ENCODE peak calls at places on chromosomes 1 and 21, in four cellular contexts. V is right atrium auricular region, L is psoas muscle, E is left lung. W is an unnamed sample. For H3K4me1, the result is how much of the 10 kb centered on the place peaks cover.

GRCh38 chr1:204321665-204322064 is 38.1 kb downstream of the PLEKHA6 start:
- DNase-seq in V (no peak), L (no peak), E (no peak), W (no peak)

GRCh38 chr1:151577173-151577572 is 34.7 kb upstream of the SNX27 start:
- DNase-seq in V (no peak), L (no peak), E (no peak), W (no peak)

GRCh38 chr1:200445213-200445612 is 35.4 kb upstream of the ZNF281 start:
- DNase-seq in V (no peak), L (no peak), E (no peak), W (no peak)

GRCh38 chr1:190436615-190437014 is 41.0 kb downstream of the BRINP3 start:
- DNase-seq in V (no peak), L (no peak), E (no peak), W (no peak)

GRCh38 chr1:51224255-51224654 is 11.8 kb upstream of the RNF11 start:
- DNase-seq in V (no peak), L (no peak), E (no peak), W (no peak)

GRCh38 chr1:56330400-56331026 is 248.8 kb downstream of the PLPP3 start:
- DNase-seq in V (no peak), L (no peak), E (no peak), W (no peak)

GRCh38 chr1:60972841-60973364 is 109.5 kb upstream of the NFIA start:
- DNase-seq in V (no peak), L (no peak), E (no peak), W (no peak)

GRCh38 chr21:32889596-32889995 is 118.0 kb upstream of the PAXBP1 start:
- DNase-seq in V (no peak), L (no peak), E (no peak), W (no peak)

GRCh38 chr1:26544156-26544555 is 14.6 kb downstream of the RPS6KA1 start:
- DNase-seq in V (no peak), L (no peak), E (no peak), W (no peak)

GRCh38 chr1:184270556-184270955 is 116.3 kb upstream of the C1orf21 start:
- DNase-seq in V (no peak), L (no peak), E (no peak), W (no peak)

GRCh38 chr1:217462159-217462558 is 168.7 kb downstream of the GPATCH2 start:
- DNase-seq in V (no peak), L (no peak), E (no peak), W (no peak)

GRCh38 chr1:169105434-169106094 is 926 bp upstream of the ATP1B1 start:
- DNase-seq in V (no peak), L (peak), E (peak), W (peak)

GRCh38 chr1:234780531-234781162 is 170.7 kb upstream of the IRF2BP2 start:
- DNase-seq in V (peak), L (peak), E (no peak), W (no peak)

GRCh38 chr1:161723459-161724149 is 2.3 kb downstream of the FCRLB start:
- DNase-seq in V (no peak), L (no peak), E (no peak), W (no peak)

GRCh38 chr1:36653850-36654249 is 171.1 kb upstream of the CSF3R start:
- DNase-seq in V (no peak), L (peak), E (no peak), W (no peak)

GRCh38 chr1:157407367-157407766 is 144.9 kb downstream of the FCRL5 start:
- DNase-seq in V (no peak), L (no peak), E (no peak), W (no peak)

GRCh38 chr1:6180215-6180577 is at the start of gene CHD5:
- DNase-seq in V (no peak), L (no peak), E (no peak), W (no peak)

GRCh38 chr1:224223819-224224714 is 41.0 kb downstream of the DEGS1 start:
- DNase-seq in V (no peak), L (no peak), E (no peak), W (no peak)

GRCh38 chr1:203462878-203463277 is 12.7 kb upstream of the PRELP start:
- DNase-seq in V (peak), L (peak), E (peak), W (no peak)

GRCh38 chr21:31473685-31474345 is 129.8 kb upstream of the TIAM1 start:
- DNase-seq in V (no peak), L (no peak), E (no peak), W (peak)

GRCh38 chr21:30227633-30228404 is 11.9 kb upstream of the CLDN8 start:
- DNase-seq in V (no peak), L (no peak), E (no peak), W (no peak)

GRCh38 chr1:36525166-36525565 is 42.5 kb upstream of the CSF3R start:
- DNase-seq in V (no peak), L (no peak), E (no peak), W (no peak)

GRCh38 chr1:235583511-235584001 is 66.0 kb downstream of the GNG4 start:
- DNase-seq in V (no peak), L (no peak), E (no peak), W (no peak)

GRCh38 chr21:34545079-34545884 is 33.3 kb upstream of the KCNE1 start:
- DNase-seq in V (peak), L (no peak), E (peak), W (no peak)

GRCh38 chr1:191839891-191840290 is 318.4 kb upstream of the RGS18 start:
- DNase-seq in V (no peak), L (no peak), E (no peak), W (no peak)

GRCh38 chr1:61293986-61294504 is 211.7 kb downstream of the NFIA start:
- DNase-seq in V (no peak), L (no peak), E (no peak), W (no peak)

DNA sequence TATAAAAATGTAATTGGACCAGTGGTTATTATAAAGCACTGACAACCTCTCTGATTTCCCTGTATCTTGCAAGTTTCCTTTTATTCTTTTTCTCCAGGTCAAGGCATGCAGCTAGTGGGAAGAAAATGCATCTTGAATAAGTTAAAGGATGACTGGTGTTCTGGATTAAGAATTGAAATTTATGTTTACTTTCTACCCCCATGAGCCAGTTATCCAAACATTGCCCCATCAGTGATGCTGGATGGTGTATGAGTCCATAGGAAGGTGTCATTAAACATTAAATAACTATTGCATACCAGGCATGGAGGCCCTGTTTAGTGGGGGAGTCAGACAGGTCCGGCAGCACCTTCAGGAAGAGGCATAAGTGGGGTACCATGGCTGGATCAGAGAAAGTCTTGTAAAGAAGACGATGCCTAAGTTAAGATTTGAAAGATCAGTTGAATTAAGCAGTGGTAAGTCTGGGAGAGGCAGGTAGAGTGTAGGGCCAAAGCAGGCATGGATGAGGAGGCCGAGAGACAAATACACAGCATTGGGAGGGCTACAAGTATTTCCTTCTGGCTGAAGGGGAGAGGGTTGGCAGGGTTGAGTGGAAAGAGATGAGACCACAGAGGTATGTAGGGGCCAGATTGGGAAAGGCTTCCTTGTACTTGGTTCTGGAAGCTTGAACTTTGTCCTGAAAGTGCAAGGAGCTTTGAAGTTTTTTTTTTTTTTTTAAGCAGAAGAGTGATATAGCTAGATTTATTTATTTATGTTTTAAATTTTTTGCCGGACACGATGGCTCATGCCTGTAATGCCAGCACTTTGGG is 5.7 kb downstream of the SZRD1 start:
- DNase-seq in V (no peak), L (no peak), E (no peak), W (no peak)
- H3K4me1 ChIP-seq in V (half or more), L (half or more), E (half or more), W (half or more)

GRCh38 chr1:208058212-208059155 is 147.6 kb upstream of the CD34 start:
- DNase-seq in V (no peak), L (no peak), E (no peak), W (no peak)
- H3K4me3 ChIP-seq in V (no peak), L (no peak), E (no peak), W (no peak)

GRCh38 chr1:155967410-155968400 is 10.6 kb downstream of the ARHGEF2 start:
- DNase-seq in V (no peak), L (no peak), E (no peak), W (peak)
- H3K4me1 ChIP-seq in V (half or more), L (half or more), E (half or more), W (half or more)

DNA sequence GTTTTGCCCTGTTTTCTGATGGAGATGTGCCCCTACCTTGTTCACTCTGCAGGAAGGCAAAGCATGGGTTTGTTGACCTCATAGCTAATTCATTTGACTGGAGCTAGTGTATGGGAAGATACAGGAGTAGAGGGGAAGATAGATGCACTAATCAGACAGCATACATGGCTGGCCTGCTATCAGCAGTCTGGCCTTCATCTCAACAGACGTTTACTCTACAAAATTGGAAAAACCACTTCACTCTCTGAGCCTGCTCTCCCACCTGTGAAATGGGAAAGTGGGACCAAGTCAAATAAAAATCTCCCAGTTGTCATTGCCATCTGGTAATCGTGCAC is 235.2 kb upstream of the RAB4A start:
- DNase-seq in V (no peak), L (no peak), E (no peak), W (no peak)
- H3K4me3 ChIP-seq in V (no peak), L (no peak), E (no peak), W (peak)

GRCh38 chr21:43699933-43700599 is 18.9 kb upstream of the PDXK start:
- DNase-seq in V (no peak), L (no peak), E (no peak), W (no peak)
- H3K4me1 ChIP-seq in V (under half), L (under half), E (under half), W (under half)

GRCh38 chr21:20790113-20790512 is 208.1 kb upstream of the NCAM2 start:
- DNase-seq in V (no peak), L (no peak), E (no peak), W (no peak)

GRCh38 chr21:20789696-20790095 is 208.5 kb upstream of the NCAM2 start:
- DNase-seq in V (no peak), L (no peak), E (no peak), W (no peak)
- H3K4me3 ChIP-seq in V (no peak), L (no peak), E (no peak), W (no peak)

DNA sequence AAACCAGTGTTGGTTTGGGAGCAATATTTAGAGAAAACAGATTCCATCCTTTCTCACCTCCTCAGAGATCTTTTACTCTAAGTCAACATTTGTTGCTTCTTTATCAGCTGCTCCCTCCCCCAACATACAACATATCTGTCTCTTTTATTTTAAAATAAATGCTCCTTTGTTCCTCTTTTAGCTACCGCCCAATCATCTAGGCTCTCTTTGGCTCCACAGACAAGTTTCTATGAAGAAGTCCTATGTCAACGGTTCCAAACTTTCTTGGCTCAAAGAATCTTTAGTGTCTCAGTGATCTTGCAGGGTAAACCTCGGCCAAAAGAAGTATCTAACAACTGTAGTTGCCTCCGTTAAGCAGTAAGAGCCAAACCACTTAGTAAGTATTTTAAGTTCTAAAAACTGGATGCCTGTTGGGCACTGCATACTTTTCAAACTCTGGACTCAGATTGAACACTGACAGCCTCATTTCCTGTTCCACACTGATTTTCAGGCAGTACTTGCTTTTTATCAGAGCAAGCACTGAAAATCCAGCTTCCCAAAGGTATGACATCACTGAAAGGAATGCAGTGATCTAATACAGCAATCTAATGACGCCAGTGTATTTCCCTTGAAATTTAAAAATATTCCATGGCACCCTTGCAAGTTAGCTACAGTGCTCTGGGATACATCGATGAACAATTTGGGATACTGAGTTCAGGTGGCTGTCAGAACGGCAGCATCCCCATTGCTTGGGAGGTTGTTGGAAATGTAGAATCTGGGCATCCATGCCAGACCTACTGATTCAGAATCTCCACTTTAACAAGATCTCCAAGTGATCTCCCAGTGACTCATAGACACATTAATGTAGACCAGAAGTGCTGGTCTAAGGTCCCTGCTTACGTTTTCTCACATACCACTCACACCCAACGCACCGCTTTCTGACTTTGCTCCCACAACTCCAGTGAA is 26.8 kb downstream of the EGLN1 start:
- DNase-seq in V (peak), L (no peak), E (no peak), W (no peak)
- H3K4me1 ChIP-seq in V (half or more), L (half or more), E (under half), W (under half)

GRCh38 chr1:41423511-41424191 is 60.8 kb downstream of the EDN2 start:
- DNase-seq in V (no peak), L (peak), E (no peak), W (no peak)
- H3K4me3 ChIP-seq in V (peak), L (peak), E (no peak), W (no peak)